ENCODE peak calls at places on chromosomes 13 and 19, in four cellular contexts. N is GOT3; R is activated naive CD4-positive, alpha-beta T cell; U is GM18507. M is an unnamed sample.

GRCh38 chr13:77387607-77388200 is 60.8 kb upstream of the MYCBP2 start:
- DNase-seq in N (no peak), R (no peak), U (no peak), M (no peak)

GRCh38 chr19:16209266-16209665 is 11.6 kb downstream of the AP1M1 start:
- DNase-seq in N (no peak), R (no peak), U (no peak), M (no peak)

GRCh38 chr19:9205506-9206113 is 13.8 kb downstream of the OR7D4 start:
- DNase-seq in N (peak), R (peak), U (no peak), M (peak)

GRCh38 chr13:40096357-40096911 is 441.0 kb downstream of the COG6 start:
- DNase-seq in N (no peak), R (peak), U (no peak), M (no peak)

GRCh38 chr19:4391701-4392543 is 8.4 kb downstream of the SH3GL1 start:
- DNase-seq in N (no peak), R (no peak), U (no peak), M (no peak)

GRCh38 chr19:11018179-11018578 is 57.3 kb downstream of the SMARCA4 start:
- DNase-seq in N (no peak), R (no peak), U (no peak), M (no peak)

GRCh38 chr19:30406220-30406944 is 34.2 kb downstream of the ZNF536 start:
- DNase-seq in N (no peak), R (no peak), U (no peak), M (no peak)

GRCh38 chr19:35295453-35295791 is 3.5 kb downstream of the MAG start:
- DNase-seq in N (no peak), R (no peak), U (no peak), M (no peak)

GRCh38 chr19:495440-496332 is 600 bp upstream of the MADCAM1 start:
- DNase-seq in N (no peak), R (no peak), U (no peak), M (no peak)

GRCh38 chr13:31350560-31350959 is 150.8 kb downstream of the B3GLCT start:
- DNase-seq in N (no peak), R (no peak), U (no peak), M (no peak)

GRCh38 chr19:7970716-7971448 is 27.4 kb upstream of the TIMM44 start:
- DNase-seq in N (no peak), R (no peak), U (no peak), M (no peak)

GRCh38 chr13:51258612-51259358 is 36.6 kb downstream of the FAM124A start:
- DNase-seq in N (no peak), R (no peak), U (no peak), M (no peak)

GRCh38 chr19:40756502-40757110 is 5.6 kb downstream of the SNRPA start:
- DNase-seq in N (no peak), R (no peak), U (no peak), M (no peak)

GRCh38 chr13:33263484-33263883 is 22.1 kb downstream of the STARD13 start:
- DNase-seq in N (no peak), R (no peak), U (no peak), M (no peak)

GRCh38 chr19:4098493-4098892 is 25.4 kb downstream of the MAP2K2 start:
- DNase-seq in N (no peak), R (no peak), U (no peak), M (no peak)

GRCh38 chr19:40693150-40693788 is 2.8 kb upstream of the NUMBL start:
- DNase-seq in N (no peak), R (no peak), U (no peak), M (no peak)

GRCh38 chr13:110495376-110495775 is 66.1 kb downstream of the RAB20 start:
- DNase-seq in N (no peak), R (no peak), U (no peak), M (no peak)

GRCh38 chr19:6354098-6354674 is 7.1 kb upstream of the CLPP start:
- DNase-seq in N (no peak), R (no peak), U (no peak), M (no peak)